ENCODE peak calls at places on chromosomes 6 and 20, in eight cellular contexts. W, O, C, P, J, B, Z and R are unnamed samples.

GRCh38 chr6:5124526-5124925 is 39.4 kb downstream of the PPP1R3G start:
- DNase-seq in O (no peak), W (no peak), C (no peak), J (no peak), P (no peak), Z (no peak), B (no peak), R (no peak)

GRCh38 chr20:50996901-50997830 is 25.7 kb downstream of the KCNG1 start:
- DNase-seq in P (no peak), O (no peak), B (no peak), Z (no peak), W (peak), C (no peak), J (no peak), R (no peak)

GRCh38 chr6:20692023-20692422 is 157.8 kb downstream of the CDKAL1 start:
- DNase-seq in J (no peak), P (no peak), O (no peak), W (no peak), B (no peak), Z (no peak), C (no peak), R (no peak)

GRCh38 chr20:38812915-38813573 is 7.5 kb downstream of the PPP1R16B start:
- DNase-seq in J (no peak), W (no peak), B (no peak), C (no peak), O (no peak), Z (no peak), P (no peak), R (no peak)

GRCh38 chr6:33988121-33989015 is 157.5 kb downstream of the GRM4 start:
- DNase-seq in B (no peak), J (no peak), W (no peak), O (no peak), P (no peak), C (no peak), Z (peak), R (no peak)

GRCh38 chr20:51331466-51331865 is 211.1 kb downstream of the NFATC2 start:
- DNase-seq in O (no peak), W (no peak), Z (no peak), B (no peak), C (no peak), J (peak), P (no peak), R (no peak)

GRCh38 chr6:139334791-139335446 is 39.5 kb downstream of the CITED2 start:
- DNase-seq in J (no peak), P (no peak), W (peak), Z (no peak), O (no peak), C (no peak), B (no peak), R (no peak)

GRCh38 chr20:38191654-38192053 is 26.6 kb upstream of the TGM2 start:
- DNase-seq in O (no peak), Z (no peak), W (no peak), B (no peak), J (no peak), P (no peak), C (no peak), R (no peak)

GRCh38 chr20:4038676-4039075 is 23.3 kb upstream of the RNF24 start:
- DNase-seq in P (no peak), B (no peak), J (no peak), C (no peak), O (no peak), W (no peak), Z (no peak), R (no peak)

GRCh38 chr6:42453649-42454427 is 2.1 kb upstream of the TRERF1 start:
- DNase-seq in B (peak), P (no peak), C (no peak), Z (peak), J (no peak), W (peak), O (no peak), R (no peak)

GRCh38 chr6:56713285-56713684 is 70.6 kb upstream of the DST start:
- DNase-seq in Z (no peak), W (peak), O (no peak), P (no peak), J (peak), B (no peak), C (no peak), R (no peak)

GRCh38 chr6:36947570-36948351 is 6.8 kb upstream of the PI16 start:
- DNase-seq in W (peak), Z (no peak), J (no peak), C (peak), B (peak), P (no peak), O (no peak), R (no peak)

GRCh38 chr20:3846378-3846739 is 275 bp upstream of the MAVS start:
- DNase-seq in O (no peak), W (no peak), B (no peak), P (no peak), J (no peak), Z (peak), C (peak), R (no peak)

GRCh38 chr6:42292002-42292735 is 74.5 kb upstream of the MRPS10 start:
- DNase-seq in J (peak), B (no peak), Z (no peak), W (peak), O (no peak), P (no peak), C (no peak), R (no peak)

GRCh38 chr6:160101262-160102205 is 20.1 kb upstream of the SLC22A1 start:
- DNase-seq in O (no peak), P (no peak), W (no peak), B (no peak), C (no peak), J (no peak), Z (no peak), R (no peak)

GRCh38 chr6:51959744-51960383 is 127.5 kb downstream of the PKHD1 start:
- DNase-seq in O (no peak), Z (peak), C (peak), B (peak), P (peak), W (peak), J (peak), R (peak)

GRCh38 chr20:8231038-8231437 is 99.0 kb downstream of the PLCB1 start:
- DNase-seq in W (no peak), B (no peak), Z (no peak), J (no peak), C (no peak), O (no peak), P (no peak), R (no peak)